ENCODE peak calls at places on chromosomes 7 and 10, in nine cellular contexts. One of them, this sample, is unnamed. For H3K4me1, the result is how much of the 10 kb centered on the place peaks cover.

GRCh38 chr7:24826662-24827020 is 69.4 kb upstream of the GSDME start:
- DNase-seq in tibial nerve: no peak
- DNase-seq in CD8-positive, alpha-beta T cell: no peak
- DNase-seq in cardiac muscle cell: no peak
- DNase-seq in IMR-90: no peak
- DNase-seq in upper lobe of right lung: no peak
- DNase-seq in CD4-positive, CD25-positive, alpha-beta regulatory T cell: no peak
- DNase-seq in mammary epithelial cell: peak
- DNase-seq in neural progenitor cell: no peak
- DNase-seq in this sample: no peak

GRCh38 chr10:369441-370221 is 234.4 kb downstream of the ZMYND11 start:
- DNase-seq in tibial nerve: no peak
- DNase-seq in cardiac muscle cell: peak
- DNase-seq in upper lobe of right lung: no peak
- DNase-seq in CD8-positive, alpha-beta T cell: no peak
- DNase-seq in mammary epithelial cell: no peak
- DNase-seq in CD4-positive, CD25-positive, alpha-beta regulatory T cell: no peak
- DNase-seq in IMR-90: peak
- DNase-seq in neural progenitor cell: no peak
- DNase-seq in this sample: no peak

GRCh38 chr10:24668247-24668646 is 55.4 kb downstream of the ARHGAP21 start:
- DNase-seq in neural progenitor cell: no peak
- DNase-seq in mammary epithelial cell: no peak
- DNase-seq in IMR-90: no peak
- DNase-seq in CD8-positive, alpha-beta T cell: no peak
- DNase-seq in tibial nerve: no peak
- DNase-seq in cardiac muscle cell: no peak
- DNase-seq in upper lobe of right lung: no peak
- DNase-seq in CD4-positive, CD25-positive, alpha-beta regulatory T cell: no peak
- DNase-seq in this sample: no peak

GRCh38 chr10:110501142-110501937 is 3.6 kb downstream of the DUSP5 start:
- DNase-seq in cardiac muscle cell: peak
- DNase-seq in neural progenitor cell: peak
- DNase-seq in tibial nerve: peak
- DNase-seq in CD8-positive, alpha-beta T cell: no peak
- DNase-seq in upper lobe of right lung: peak
- DNase-seq in IMR-90: peak
- DNase-seq in CD4-positive, CD25-positive, alpha-beta regulatory T cell: peak
- DNase-seq in mammary epithelial cell: peak
- DNase-seq in this sample: peak

GRCh38 chr7:155646669-155647068 is 2.2 kb downstream of the RBM33 start:
- DNase-seq in IMR-90: no peak
- DNase-seq in tibial nerve: no peak
- DNase-seq in CD4-positive, CD25-positive, alpha-beta regulatory T cell: no peak
- DNase-seq in cardiac muscle cell: no peak
- DNase-seq in CD8-positive, alpha-beta T cell: no peak
- DNase-seq in upper lobe of right lung: no peak
- DNase-seq in mammary epithelial cell: no peak
- DNase-seq in neural progenitor cell: no peak
- DNase-seq in this sample: no peak

GRCh38 chr7:8885480-8885879 is 452.1 kb downstream of the NXPH1 start:
- DNase-seq in tibial nerve: no peak
- DNase-seq in mammary epithelial cell: no peak
- DNase-seq in IMR-90: no peak
- DNase-seq in neural progenitor cell: no peak
- DNase-seq in CD4-positive, CD25-positive, alpha-beta regulatory T cell: no peak
- DNase-seq in CD8-positive, alpha-beta T cell: no peak
- DNase-seq in cardiac muscle cell: no peak
- DNase-seq in upper lobe of right lung: no peak
- DNase-seq in this sample: no peak

GRCh38 chr10:11144626-11145497 is 127.2 kb downstream of the CELF2 start:
- DNase-seq in neural progenitor cell: peak
- DNase-seq in CD8-positive, alpha-beta T cell: no peak
- DNase-seq in CD4-positive, CD25-positive, alpha-beta regulatory T cell: no peak
- DNase-seq in cardiac muscle cell: no peak
- DNase-seq in tibial nerve: no peak
- DNase-seq in IMR-90: no peak
- DNase-seq in mammary epithelial cell: no peak
- DNase-seq in upper lobe of right lung: no peak
- DNase-seq in this sample: peak

GRCh38 chr10:121702351-121703320 is 104.4 kb upstream of the FGFR2 start:
- DNase-seq in CD4-positive, CD25-positive, alpha-beta regulatory T cell: no peak
- DNase-seq in tibial nerve: no peak
- DNase-seq in CD8-positive, alpha-beta T cell: no peak
- DNase-seq in upper lobe of right lung: no peak
- DNase-seq in cardiac muscle cell: peak
- DNase-seq in IMR-90: peak
- DNase-seq in mammary epithelial cell: peak
- DNase-seq in neural progenitor cell: no peak
- DNase-seq in this sample: no peak

GRCh38 chr7:127383123-127383835 is 9.2 kb downstream of the ZNF800 start:
- DNase-seq in tibial nerve: no peak
- DNase-seq in CD8-positive, alpha-beta T cell: no peak
- DNase-seq in mammary epithelial cell: peak
- DNase-seq in CD4-positive, CD25-positive, alpha-beta regulatory T cell: no peak
- DNase-seq in cardiac muscle cell: peak
- DNase-seq in IMR-90: peak
- DNase-seq in upper lobe of right lung: no peak
- DNase-seq in neural progenitor cell: no peak
- DNase-seq in this sample: no peak

GRCh38 chr10:122490268-122490667 is 28.9 kb downstream of the HTRA1 start:
- DNase-seq in CD4-positive, CD25-positive, alpha-beta regulatory T cell: no peak
- DNase-seq in upper lobe of right lung: no peak
- DNase-seq in mammary epithelial cell: peak
- DNase-seq in IMR-90: peak
- DNase-seq in tibial nerve: no peak
- DNase-seq in neural progenitor cell: no peak
- DNase-seq in cardiac muscle cell: peak
- DNase-seq in CD8-positive, alpha-beta T cell: no peak
- DNase-seq in this sample: no peak

GRCh38 chr7:96097802-96098201 is 224.1 kb downstream of the SLC25A13 start:
- DNase-seq in CD8-positive, alpha-beta T cell: no peak
- DNase-seq in upper lobe of right lung: no peak
- DNase-seq in mammary epithelial cell: no peak
- DNase-seq in tibial nerve: no peak
- DNase-seq in CD4-positive, CD25-positive, alpha-beta regulatory T cell: no peak
- DNase-seq in neural progenitor cell: no peak
- DNase-seq in cardiac muscle cell: no peak
- DNase-seq in IMR-90: peak
- DNase-seq in this sample: no peak

GRCh38 chr10:71799785-71800453 is 26.6 kb upstream of the VSIR start:
- DNase-seq in tibial nerve: no peak
- DNase-seq in IMR-90: no peak
- DNase-seq in upper lobe of right lung: no peak
- DNase-seq in CD4-positive, CD25-positive, alpha-beta regulatory T cell: no peak
- DNase-seq in cardiac muscle cell: peak
- DNase-seq in CD8-positive, alpha-beta T cell: no peak
- DNase-seq in neural progenitor cell: no peak
- DNase-seq in mammary epithelial cell: no peak
- DNase-seq in this sample: no peak

GRCh38 chr7:31175672-31176071 is 123.6 kb downstream of the ADCYAP1R1 start:
- DNase-seq in IMR-90: no peak
- DNase-seq in mammary epithelial cell: no peak
- DNase-seq in cardiac muscle cell: no peak
- DNase-seq in tibial nerve: no peak
- DNase-seq in CD8-positive, alpha-beta T cell: no peak
- DNase-seq in neural progenitor cell: peak
- DNase-seq in upper lobe of right lung: no peak
- DNase-seq in CD4-positive, CD25-positive, alpha-beta regulatory T cell: no peak
- DNase-seq in this sample: no peak

GRCh38 chr7:7943951-7944350 is 24.6 kb upstream of the GLCCI1 start:
- DNase-seq in IMR-90: no peak
- DNase-seq in CD4-positive, CD25-positive, alpha-beta regulatory T cell: no peak
- DNase-seq in mammary epithelial cell: peak
- DNase-seq in CD8-positive, alpha-beta T cell: no peak
- DNase-seq in neural progenitor cell: no peak
- DNase-seq in upper lobe of right lung: no peak
- DNase-seq in tibial nerve: no peak
- DNase-seq in cardiac muscle cell: no peak
- DNase-seq in this sample: no peak

GRCh38 chr10:114566064-114566463 is 92.0 kb downstream of the ABLIM1 start:
- DNase-seq in CD4-positive, CD25-positive, alpha-beta regulatory T cell: no peak
- DNase-seq in IMR-90: no peak
- DNase-seq in cardiac muscle cell: no peak
- DNase-seq in mammary epithelial cell: no peak
- DNase-seq in tibial nerve: no peak
- DNase-seq in CD8-positive, alpha-beta T cell: no peak
- DNase-seq in neural progenitor cell: no peak
- DNase-seq in upper lobe of right lung: no peak
- DNase-seq in this sample: no peak

GRCh38 chr7:108660465-108660864 is 90.8 kb downstream of the DNAJB9 start:
- DNase-seq in IMR-90: peak
- DNase-seq in cardiac muscle cell: peak
- DNase-seq in upper lobe of right lung: no peak
- DNase-seq in tibial nerve: no peak
- DNase-seq in CD8-positive, alpha-beta T cell: no peak
- DNase-seq in mammary epithelial cell: no peak
- DNase-seq in CD4-positive, CD25-positive, alpha-beta regulatory T cell: no peak
- DNase-seq in neural progenitor cell: peak
- DNase-seq in this sample: peak

GRCh38 chr10:131781076-131781475 is 119.7 kb upstream of the PPP2R2D start:
- DNase-seq in IMR-90: no peak
- DNase-seq in mammary epithelial cell: no peak
- DNase-seq in upper lobe of right lung: no peak
- DNase-seq in CD4-positive, CD25-positive, alpha-beta regulatory T cell: no peak
- DNase-seq in neural progenitor cell: no peak
- DNase-seq in CD8-positive, alpha-beta T cell: no peak
- DNase-seq in tibial nerve: no peak
- DNase-seq in cardiac muscle cell: no peak
- DNase-seq in this sample: no peak

GRCh38 chr10:18549105-18549504 is 102.3 kb downstream of the NSUN6 start:
- DNase-seq in CD4-positive, CD25-positive, alpha-beta regulatory T cell: no peak
- DNase-seq in IMR-90: no peak
- DNase-seq in mammary epithelial cell: no peak
- DNase-seq in CD8-positive, alpha-beta T cell: no peak
- DNase-seq in upper lobe of right lung: no peak
- DNase-seq in neural progenitor cell: no peak
- DNase-seq in cardiac muscle cell: no peak
- DNase-seq in tibial nerve: no peak
- DNase-seq in this sample: no peak

GRCh38 chr7:2495402-2496309 is 19.5 kb upstream of the GRIFIN start:
- DNase-seq in cardiac muscle cell: no peak
- DNase-seq in neural progenitor cell: peak
- DNase-seq in upper lobe of right lung: no peak
- DNase-seq in mammary epithelial cell: no peak
- DNase-seq in tibial nerve: no peak
- DNase-seq in CD4-positive, CD25-positive, alpha-beta regulatory T cell: no peak
- DNase-seq in IMR-90: no peak
- DNase-seq in CD8-positive, alpha-beta T cell: no peak
- DNase-seq in this sample: peak

GRCh38 chr10:119811122-119811521 is 61.5 kb downstream of the MCMBP start:
- DNase-seq in mammary epithelial cell: no peak
- DNase-seq in CD8-positive, alpha-beta T cell: no peak
- DNase-seq in CD4-positive, CD25-positive, alpha-beta regulatory T cell: no peak
- DNase-seq in IMR-90: no peak
- DNase-seq in upper lobe of right lung: no peak
- DNase-seq in tibial nerve: no peak
- DNase-seq in cardiac muscle cell: no peak
- DNase-seq in neural progenitor cell: no peak
- DNase-seq in this sample: no peak
- H3K4me1 ChIP-seq in mammary epithelial cell: under half
- H3K4me1 ChIP-seq in CD8-positive, alpha-beta T cell: under half
- H3K4me1 ChIP-seq in CD4-positive, CD25-positive, alpha-beta regulatory T cell: under half
- H3K4me1 ChIP-seq in IMR-90: under half
- H3K4me1 ChIP-seq in upper lobe of right lung: under half
- H3K4me1 ChIP-seq in tibial nerve: under half
- H3K4me1 ChIP-seq in cardiac muscle cell: under half
- H3K4me1 ChIP-seq in neural progenitor cell: under half
- H3K4me1 ChIP-seq in this sample: under half

GRCh38 chr10:93473161-93473560 is 9.0 kb downstream of the MYOF start:
- DNase-seq in mammary epithelial cell: no peak
- DNase-seq in upper lobe of right lung: no peak
- DNase-seq in neural progenitor cell: no peak
- DNase-seq in CD4-positive, CD25-positive, alpha-beta regulatory T cell: no peak
- DNase-seq in cardiac muscle cell: no peak
- DNase-seq in tibial nerve: no peak
- DNase-seq in CD8-positive, alpha-beta T cell: no peak
- DNase-seq in IMR-90: no peak
- DNase-seq in this sample: no peak
- H3K4me1 ChIP-seq in mammary epithelial cell: half or more
- H3K4me1 ChIP-seq in upper lobe of right lung: half or more
- H3K4me1 ChIP-seq in neural progenitor cell: under half
- H3K4me1 ChIP-seq in CD4-positive, CD25-positive, alpha-beta regulatory T cell: under half
- H3K4me1 ChIP-seq in cardiac muscle cell: under half
- H3K4me1 ChIP-seq in tibial nerve: under half
- H3K4me1 ChIP-seq in CD8-positive, alpha-beta T cell: under half
- H3K4me1 ChIP-seq in IMR-90: under half
- H3K4me1 ChIP-seq in this sample: under half

GRCh38 chr7:143390098-143390772 is 9.1 kb downstream of the ZYX start:
- DNase-seq in IMR-90: no peak
- DNase-seq in cardiac muscle cell: peak
- DNase-seq in tibial nerve: no peak
- DNase-seq in neural progenitor cell: no peak
- DNase-seq in CD8-positive, alpha-beta T cell: no peak
- DNase-seq in mammary epithelial cell: no peak
- DNase-seq in upper lobe of right lung: no peak
- DNase-seq in CD4-positive, CD25-positive, alpha-beta regulatory T cell: no peak
- DNase-seq in this sample: no peak
- H3K4me1 ChIP-seq in IMR-90: under half
- H3K4me1 ChIP-seq in cardiac muscle cell: under half
- H3K4me1 ChIP-seq in tibial nerve: under half
- H3K4me1 ChIP-seq in neural progenitor cell: under half
- H3K4me1 ChIP-seq in CD8-positive, alpha-beta T cell: under half
- H3K4me1 ChIP-seq in mammary epithelial cell: half or more
- H3K4me1 ChIP-seq in upper lobe of right lung: half or more
- H3K4me1 ChIP-seq in CD4-positive, CD25-positive, alpha-beta regulatory T cell: under half
- H3K4me1 ChIP-seq in this sample: under half

GRCh38 chr7:898460-898854 is 22.1 kb downstream of the GET4 start:
- DNase-seq in IMR-90: no peak
- DNase-seq in tibial nerve: no peak
- DNase-seq in CD8-positive, alpha-beta T cell: no peak
- DNase-seq in mammary epithelial cell: no peak
- DNase-seq in neural progenitor cell: no peak
- DNase-seq in CD4-positive, CD25-positive, alpha-beta regulatory T cell: no peak
- DNase-seq in upper lobe of right lung: no peak
- DNase-seq in cardiac muscle cell: no peak
- DNase-seq in this sample: no peak

GRCh38 chr7:900331-901040 is 24.1 kb downstream of the GET4 start:
- DNase-seq in CD8-positive, alpha-beta T cell: no peak
- DNase-seq in upper lobe of right lung: no peak
- DNase-seq in IMR-90: no peak
- DNase-seq in tibial nerve: no peak
- DNase-seq in mammary epithelial cell: no peak
- DNase-seq in cardiac muscle cell: no peak
- DNase-seq in CD4-positive, CD25-positive, alpha-beta regulatory T cell: no peak
- DNase-seq in neural progenitor cell: no peak
- DNase-seq in this sample: no peak

GRCh38 chr7:898855-899681 is 22.7 kb downstream of the GET4 start:
- DNase-seq in neural progenitor cell: peak
- DNase-seq in mammary epithelial cell: no peak
- DNase-seq in CD8-positive, alpha-beta T cell: no peak
- DNase-seq in cardiac muscle cell: no peak
- DNase-seq in IMR-90: no peak
- DNase-seq in CD4-positive, CD25-positive, alpha-beta regulatory T cell: no peak
- DNase-seq in tibial nerve: no peak
- DNase-seq in upper lobe of right lung: no peak
- DNase-seq in this sample: no peak

GRCh38 chr7:901041-901387 is 24.7 kb downstream of the GET4 start:
- DNase-seq in tibial nerve: no peak
- DNase-seq in cardiac muscle cell: no peak
- DNase-seq in CD4-positive, CD25-positive, alpha-beta regulatory T cell: no peak
- DNase-seq in mammary epithelial cell: no peak
- DNase-seq in IMR-90: no peak
- DNase-seq in upper lobe of right lung: no peak
- DNase-seq in neural progenitor cell: no peak
- DNase-seq in CD8-positive, alpha-beta T cell: no peak
- DNase-seq in this sample: no peak

GRCh38 chr7:899806-900205 is 23.5 kb downstream of the GET4 start:
- DNase-seq in CD4-positive, CD25-positive, alpha-beta regulatory T cell: no peak
- DNase-seq in upper lobe of right lung: no peak
- DNase-seq in cardiac muscle cell: no peak
- DNase-seq in mammary epithelial cell: no peak
- DNase-seq in CD8-positive, alpha-beta T cell: no peak
- DNase-seq in IMR-90: no peak
- DNase-seq in neural progenitor cell: no peak
- DNase-seq in tibial nerve: no peak
- DNase-seq in this sample: no peak
- H3K4me1 ChIP-seq in CD4-positive, CD25-positive, alpha-beta regulatory T cell: under half
- H3K4me1 ChIP-seq in upper lobe of right lung: under half
- H3K4me1 ChIP-seq in cardiac muscle cell: under half
- H3K4me1 ChIP-seq in mammary epithelial cell: under half
- H3K4me1 ChIP-seq in CD8-positive, alpha-beta T cell: under half
- H3K4me1 ChIP-seq in IMR-90: under half
- H3K4me1 ChIP-seq in neural progenitor cell: under half
- H3K4me1 ChIP-seq in tibial nerve: under half
- H3K4me1 ChIP-seq in this sample: under half